ENCODE peak calls at places on chromosome 13, in eight cellular contexts. One of them, this sample, is unnamed.

GRCh38 chr13:79393564-79394249 is 12.3 kb downstream of the RBM26 start:
- DNase-seq in spleen: peak; percentile 84
- DNase-seq in K562: no peak
- DNase-seq in A549: no peak
- DNase-seq in right lobe of liver: no peak
- DNase-seq in body of pancreas: no peak
- DNase-seq in tibial nerve: peak; percentile 14
- DNase-seq in vagina: no peak
- DNase-seq in this sample: no peak

GRCh38 chr13:105144020-105144419 is 1391.4 kb downstream of the EFNB2 start:
- DNase-seq in spleen: no peak
- DNase-seq in K562: no peak
- DNase-seq in A549: peak; percentile 6
- DNase-seq in right lobe of liver: no peak
- DNase-seq in body of pancreas: no peak
- DNase-seq in tibial nerve: no peak
- DNase-seq in vagina: no peak
- DNase-seq in this sample: no peak

GRCh38 chr13:43572601-43573360 is 214.0 kb downstream of the ENOX1 start:
- DNase-seq in spleen: no peak
- DNase-seq in K562: no peak
- DNase-seq in A549: no peak
- DNase-seq in right lobe of liver: no peak
- DNase-seq in body of pancreas: no peak
- DNase-seq in tibial nerve: no peak
- DNase-seq in vagina: no peak
- DNase-seq in this sample: no peak

GRCh38 chr13:90757127-90757680 is 590.3 kb upstream of the MIR17HG start:
- DNase-seq in spleen: no peak
- DNase-seq in K562: no peak
- DNase-seq in A549: no peak
- DNase-seq in right lobe of liver: no peak
- DNase-seq in body of pancreas: no peak
- DNase-seq in tibial nerve: no peak
- DNase-seq in vagina: no peak
- DNase-seq in this sample: peak; percentile 71

GRCh38 chr13:43522788-43523187 is 264.0 kb downstream of the ENOX1 start:
- DNase-seq in spleen: no peak
- DNase-seq in K562: no peak
- DNase-seq in A549: no peak
- DNase-seq in right lobe of liver: no peak
- DNase-seq in body of pancreas: no peak
- DNase-seq in tibial nerve: no peak
- DNase-seq in vagina: no peak
- DNase-seq in this sample: no peak

GRCh38 chr13:37175996-37176395 is 70.5 kb upstream of the CSNK1A1L start:
- DNase-seq in spleen: no peak
- DNase-seq in K562: no peak
- DNase-seq in A549: no peak
- DNase-seq in right lobe of liver: no peak
- DNase-seq in body of pancreas: no peak
- DNase-seq in tibial nerve: peak; percentile 40
- DNase-seq in vagina: no peak
- DNase-seq in this sample: no peak

GRCh38 chr13:106432636-106433035 is 102.8 kb downstream of the EFNB2 start:
- DNase-seq in spleen: no peak
- DNase-seq in K562: no peak
- DNase-seq in A549: peak; percentile 46
- DNase-seq in right lobe of liver: no peak
- DNase-seq in body of pancreas: no peak
- DNase-seq in tibial nerve: no peak
- DNase-seq in vagina: peak; percentile 8
- DNase-seq in this sample: no peak

GRCh38 chr13:70310720-70311119 is 202.5 kb upstream of the KLHL1 start:
- DNase-seq in spleen: no peak
- DNase-seq in K562: no peak
- DNase-seq in A549: peak; percentile 23
- DNase-seq in right lobe of liver: no peak
- DNase-seq in body of pancreas: peak; percentile 38
- DNase-seq in tibial nerve: no peak
- DNase-seq in vagina: no peak
- DNase-seq in this sample: peak; percentile 12

GRCh38 chr13:72151241-72151640 is 284.2 kb upstream of the DACH1 start:
- DNase-seq in spleen: no peak
- DNase-seq in K562: no peak
- DNase-seq in A549: no peak
- DNase-seq in right lobe of liver: no peak
- DNase-seq in body of pancreas: no peak
- DNase-seq in tibial nerve: no peak
- DNase-seq in vagina: no peak
- DNase-seq in this sample: no peak

GRCh38 chr13:85586422-85586831 is 212.8 kb downstream of the SLITRK6 start:
- DNase-seq in spleen: no peak
- DNase-seq in K562: no peak
- DNase-seq in A549: peak; percentile 85
- DNase-seq in right lobe of liver: no peak
- DNase-seq in body of pancreas: no peak
- DNase-seq in tibial nerve: no peak
- DNase-seq in vagina: no peak
- DNase-seq in this sample: no peak

GRCh38 chr13:77810430-77810829 is 108.2 kb downstream of the EDNRB start:
- DNase-seq in spleen: no peak
- DNase-seq in K562: no peak
- DNase-seq in A549: peak; percentile 25
- DNase-seq in right lobe of liver: no peak
- DNase-seq in body of pancreas: no peak
- DNase-seq in tibial nerve: no peak
- DNase-seq in vagina: no peak
- DNase-seq in this sample: no peak
- TF ChIP-seq CTCF in spleen: no peak
- TF ChIP-seq CTCF in K562: peak; percentile 5
- TF ChIP-seq CTCF in A549: no peak
- TF ChIP-seq CTCF in right lobe of liver: peak; percentile 36
- TF ChIP-seq CTCF in body of pancreas: peak; percentile 26
- TF ChIP-seq CTCF in tibial nerve: no peak
- TF ChIP-seq CTCF in vagina: no peak
- TF ChIP-seq CTCF in this sample: peak; percentile 54

DNA sequence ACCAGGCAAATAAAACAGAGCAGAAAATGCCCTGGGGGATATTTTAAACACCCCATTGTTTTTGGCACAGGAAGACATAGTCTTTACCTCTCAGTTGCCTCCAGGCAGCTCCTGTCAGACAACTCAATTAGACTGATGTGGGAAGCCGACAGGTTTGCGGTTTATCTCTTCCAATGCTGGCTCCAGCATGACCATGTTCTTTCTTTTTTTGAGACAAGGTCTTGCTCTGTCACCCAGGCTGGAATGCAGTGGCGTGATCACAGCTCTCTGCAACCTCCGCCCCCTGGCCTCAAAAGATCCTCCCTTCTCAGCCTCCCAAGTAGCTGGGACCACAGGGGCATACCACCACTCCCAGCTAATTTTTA is 212.8 kb downstream of the FOXO1 start:
- DNase-seq in spleen: no peak
- DNase-seq in K562: no peak
- DNase-seq in A549: no peak
- DNase-seq in right lobe of liver: no peak
- DNase-seq in body of pancreas: no peak
- DNase-seq in tibial nerve: no peak
- DNase-seq in vagina: no peak
- DNase-seq in this sample: no peak
- TF ChIP-seq POLR2A in spleen: no peak
- TF ChIP-seq POLR2A in K562: no peak
- TF ChIP-seq POLR2A in A549: no peak
- TF ChIP-seq POLR2A in right lobe of liver: no peak
- TF ChIP-seq POLR2A in body of pancreas: no peak
- TF ChIP-seq POLR2A in tibial nerve: no peak
- TF ChIP-seq POLR2A in vagina: no peak
- TF ChIP-seq POLR2A in this sample: no peak

GRCh38 chr13:48492123-48493075 is 40.5 kb downstream of the RCBTB2 start:
- DNase-seq in spleen: peak; percentile 94
- DNase-seq in K562: no peak
- DNase-seq in A549: no peak
- DNase-seq in right lobe of liver: peak; percentile 83
- DNase-seq in body of pancreas: peak; percentile 30
- DNase-seq in tibial nerve: peak; percentile 63
- DNase-seq in vagina: no peak
- DNase-seq in this sample: peak; percentile 38
- H3K4me3 ChIP-seq in spleen: peak overlapping the region; percentile 28
- H3K4me3 ChIP-seq in K562: peak overlapping the region; percentile 13
- H3K4me3 ChIP-seq in A549: no peak overlapping the region
- H3K4me3 ChIP-seq in right lobe of liver: peak overlapping the region; percentile 22
- H3K4me3 ChIP-seq in body of pancreas: no peak overlapping the region
- H3K4me3 ChIP-seq in tibial nerve: peak overlapping the region; percentile 34
- H3K4me3 ChIP-seq in vagina: peak overlapping the region; percentile 42
- H3K4me3 ChIP-seq in this sample: no peak overlapping the region

GRCh38 chr13:26623125-26623524 is 65.6 kb downstream of the WASF3 start:
- DNase-seq in spleen: no peak
- DNase-seq in K562: no peak
- DNase-seq in A549: no peak
- DNase-seq in right lobe of liver: no peak
- DNase-seq in body of pancreas: no peak
- DNase-seq in tibial nerve: no peak
- DNase-seq in vagina: no peak
- DNase-seq in this sample: no peak

GRCh38 chr13:26629260-26629659 is 71.8 kb downstream of the WASF3 start:
- DNase-seq in spleen: no peak
- DNase-seq in K562: no peak
- DNase-seq in A549: peak; percentile 4
- DNase-seq in right lobe of liver: no peak
- DNase-seq in body of pancreas: no peak
- DNase-seq in tibial nerve: no peak
- DNase-seq in vagina: no peak
- DNase-seq in this sample: peak; percentile 26

GRCh38 chr13:26624572-26624971 is 67.1 kb downstream of the WASF3 start:
- DNase-seq in spleen: no peak
- DNase-seq in K562: no peak
- DNase-seq in A549: no peak
- DNase-seq in right lobe of liver: no peak
- DNase-seq in body of pancreas: no peak
- DNase-seq in tibial nerve: no peak
- DNase-seq in vagina: no peak
- DNase-seq in this sample: no peak

DNA sequence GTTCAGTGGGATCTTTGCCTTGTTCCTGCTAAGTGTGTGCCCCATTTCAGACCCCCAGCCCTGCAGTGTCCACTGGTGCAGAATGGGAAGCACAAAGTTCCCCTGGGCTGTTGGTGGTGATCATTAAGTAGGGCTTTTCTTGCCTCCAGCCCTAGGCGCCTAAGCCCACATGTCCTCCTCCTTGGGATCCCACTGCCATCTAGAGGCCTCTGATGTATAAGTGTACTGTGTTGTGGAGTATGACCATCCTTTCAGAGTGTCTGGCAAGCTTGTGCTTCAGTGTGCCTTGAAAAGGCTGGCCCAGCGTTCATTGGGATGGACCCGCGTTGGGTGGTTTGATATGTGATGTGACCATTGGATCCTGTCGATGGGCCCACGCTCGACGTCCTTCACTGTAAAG is 71.2 kb downstream of the WASF3 start:
- DNase-seq in spleen: no peak
- DNase-seq in K562: no peak
- DNase-seq in A549: peak; percentile 14
- DNase-seq in right lobe of liver: no peak
- DNase-seq in body of pancreas: no peak
- DNase-seq in tibial nerve: no peak
- DNase-seq in vagina: no peak
- DNase-seq in this sample: peak; percentile 24
- TF ChIP-seq CTCF in spleen: no peak
- TF ChIP-seq CTCF in K562: peak; percentile 24
- TF ChIP-seq CTCF in A549: no peak
- TF ChIP-seq CTCF in right lobe of liver: peak; percentile 8
- TF ChIP-seq CTCF in body of pancreas: no peak
- TF ChIP-seq CTCF in tibial nerve: no peak
- TF ChIP-seq CTCF in vagina: no peak
- TF ChIP-seq CTCF in this sample: no peak

GRCh38 chr13:23695711-23696512 is 125.7 kb downstream of the TNFRSF19 start:
- DNase-seq in spleen: peak; percentile 94
- DNase-seq in K562: no peak
- DNase-seq in A549: no peak
- DNase-seq in right lobe of liver: no peak
- DNase-seq in body of pancreas: no peak
- DNase-seq in tibial nerve: no peak
- DNase-seq in vagina: peak; percentile 71
- DNase-seq in this sample: peak; percentile 13
- TF ChIP-seq POLR2A in spleen: no peak
- TF ChIP-seq POLR2A in K562: no peak
- TF ChIP-seq POLR2A in A549: no peak
- TF ChIP-seq POLR2A in right lobe of liver: no peak
- TF ChIP-seq POLR2A in body of pancreas: no peak
- TF ChIP-seq POLR2A in tibial nerve: no peak
- TF ChIP-seq POLR2A in vagina: no peak
- TF ChIP-seq POLR2A in this sample: no peak

DNA sequence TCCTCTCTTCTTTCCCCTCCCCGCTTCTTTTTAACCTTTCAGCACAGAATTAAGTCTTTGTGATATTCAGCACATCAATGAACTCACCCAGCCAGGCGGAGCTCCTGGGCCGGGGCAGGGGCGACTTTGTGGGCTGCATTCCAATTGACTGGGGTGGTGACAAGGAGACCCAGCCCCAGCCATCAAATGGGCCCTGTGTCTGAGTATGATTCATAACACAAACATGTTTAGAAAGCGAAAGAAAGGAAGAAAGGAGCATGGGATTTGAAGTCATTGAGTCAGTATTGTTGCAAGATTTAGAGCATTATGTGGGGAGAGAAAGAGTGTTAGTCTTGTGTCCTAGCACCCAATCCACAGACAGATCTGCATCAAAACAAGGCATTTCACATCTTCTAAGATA is 185.3 kb downstream of the LHFPL6 start:
- DNase-seq in spleen: no peak
- DNase-seq in K562: no peak
- DNase-seq in A549: no peak
- DNase-seq in right lobe of liver: no peak
- DNase-seq in body of pancreas: no peak
- DNase-seq in tibial nerve: no peak
- DNase-seq in vagina: no peak
- DNase-seq in this sample: no peak
- H3K4me3 ChIP-seq in spleen: no peak overlapping the region
- H3K4me3 ChIP-seq in K562: no peak overlapping the region
- H3K4me3 ChIP-seq in A549: no peak overlapping the region
- H3K4me3 ChIP-seq in right lobe of liver: no peak overlapping the region
- H3K4me3 ChIP-seq in body of pancreas: no peak overlapping the region
- H3K4me3 ChIP-seq in tibial nerve: peak overlapping the region; percentile 36
- H3K4me3 ChIP-seq in vagina: no peak overlapping the region
- H3K4me3 ChIP-seq in this sample: no peak overlapping the region

GRCh38 chr13:49240017-49240416 is 7.7 kb upstream of the CDADC1 start:
- DNase-seq in spleen: no peak
- DNase-seq in K562: no peak
- DNase-seq in A549: peak; percentile 24
- DNase-seq in right lobe of liver: no peak
- DNase-seq in body of pancreas: no peak
- DNase-seq in tibial nerve: no peak
- DNase-seq in vagina: no peak
- DNase-seq in this sample: no peak
- TF ChIP-seq CTCF in spleen: no peak
- TF ChIP-seq CTCF in K562: peak; percentile 53
- TF ChIP-seq CTCF in A549: peak; percentile 35
- TF ChIP-seq CTCF in right lobe of liver: peak; percentile 29
- TF ChIP-seq CTCF in body of pancreas: peak; percentile 33
- TF ChIP-seq CTCF in tibial nerve: peak; percentile 67
- TF ChIP-seq CTCF in vagina: no peak
- TF ChIP-seq CTCF in this sample: peak; percentile 39